ENCODE peak calls at places on chromosomes 12 and 14, in nine cellular contexts. G is mesenchymal stem cell, O is fibroblast of mammary gland, Z is HEK293T, F is EH, P is germinal center, I is anterior cingulate cortex, K is ELR, S is COR-L47. Y is an unnamed sample.
A peak's percentile ranks its signal among the peaks of the same experiment; 100 is the strongest.

GRCh38 chr14:35332517-35333346 is 40.5 kb downstream of the PSMA6 start:
- DNase-seq in I (no peak), S (peak; percentile 34), G (peak; percentile 24), O (peak; percentile 17), Z (peak; percentile 3), K (peak; percentile 44), P (no peak), F (peak; percentile 38), Y (peak; percentile 48)

GRCh38 chr14:102363182-102363952 is 626 bp downstream of the TECPR2 start:
- DNase-seq in G (peak; percentile 56), K (peak; percentile 91), S (peak; percentile 63), P (peak; percentile 35), I (peak; percentile 40), F (peak; percentile 67), Z (no peak), O (peak; percentile 57), Y (peak; percentile 38)

GRCh38 chr12:66269757-66270383 is 32.4 kb upstream of the HELB start:
- DNase-seq in K (peak; percentile 67), F (peak; percentile 65), O (peak; percentile 64), I (peak; percentile 3), S (peak; percentile 20), G (peak; percentile 50), P (peak; percentile 27), Z (peak; percentile 55), Y (peak; percentile 46)

GRCh38 chr12:94867066-94867855 is 136.2 kb downstream of the NDUFA12 start:
- DNase-seq in I (no peak), F (no peak), S (no peak), K (peak; percentile 73), O (peak; percentile 8), Z (no peak), P (no peak), G (peak; percentile 12), Y (peak; percentile 18)

GRCh38 chr12:73308747-73309146 is 1036.6 kb downstream of the TRHDE start:
- DNase-seq in S (no peak), I (no peak), K (peak; percentile 40), P (no peak), O (no peak), G (no peak), F (no peak), Z (no peak), Y (no peak)

GRCh38 chr12:47032644-47033043 is 46.8 kb upstream of the PCED1B start:
- DNase-seq in O (peak; percentile 67), F (peak; percentile 76), G (peak; percentile 72), I (no peak), S (peak; percentile 13), P (no peak), K (peak; percentile 77), Z (peak; percentile 8), Y (peak; percentile 76)

GRCh38 chr14:61231810-61232209 is 49.3 kb downstream of the TMEM30B start:
- DNase-seq in G (no peak), K (no peak), I (no peak), S (no peak), P (no peak), O (no peak), F (no peak), Z (no peak), Y (no peak)

GRCh38 chr14:49594347-49595089 is 4.2 kb upstream of the LRR1 start:
- DNase-seq in O (peak; percentile 70), P (peak; percentile 41), I (no peak), Z (peak; percentile 31), K (peak; percentile 52), G (peak; percentile 85), F (peak; percentile 42), S (no peak), Y (peak; percentile 95)

GRCh38 chr12:48677782-48678181 is 4.3 kb downstream of the KANSL2 start:
- DNase-seq in K (peak; percentile 12), S (no peak), I (no peak), G (peak; percentile 23), F (no peak), P (no peak), O (peak; percentile 30), Z (no peak), Y (no peak)